ENCODE peak calls at places on chromosomes 3 and 15, in eight cellular contexts. One of them, this sample, is unnamed.

GRCh38 chr3:194964809-194965208 is 279.1 kb downstream of the FAM43A start:
- DNase-seq in HepG2: no peak
- DNase-seq in Panc1: no peak
- DNase-seq in transverse colon: no peak
- DNase-seq in endothelial cell of umbilical vein: no peak
- DNase-seq in GM23338: peak
- DNase-seq in SK-N-SH: no peak
- DNase-seq in HL-60: no peak
- DNase-seq in this sample: no peak

GRCh38 chr3:160618363-160618762 is 53.0 kb upstream of the KPNA4 start:
- DNase-seq in HepG2: no peak
- DNase-seq in Panc1: no peak
- DNase-seq in transverse colon: no peak
- DNase-seq in endothelial cell of umbilical vein: no peak
- DNase-seq in GM23338: no peak
- DNase-seq in SK-N-SH: no peak
- DNase-seq in HL-60: no peak
- DNase-seq in this sample: peak

GRCh38 chr3:48681974-48682610 is 3.6 kb downstream of the NCKIPSD start:
- DNase-seq in HepG2: no peak
- DNase-seq in Panc1: no peak
- DNase-seq in transverse colon: no peak
- DNase-seq in endothelial cell of umbilical vein: no peak
- DNase-seq in GM23338: no peak
- DNase-seq in SK-N-SH: no peak
- DNase-seq in HL-60: no peak
- DNase-seq in this sample: no peak

GRCh38 chr3:136434429-136434828 is 184.3 kb downstream of the PCCB start:
- DNase-seq in HepG2: no peak
- DNase-seq in Panc1: no peak
- DNase-seq in transverse colon: no peak
- DNase-seq in endothelial cell of umbilical vein: no peak
- DNase-seq in GM23338: no peak
- DNase-seq in SK-N-SH: no peak
- DNase-seq in HL-60: no peak
- DNase-seq in this sample: no peak

GRCh38 chr3:163071684-163072083 is 1575.1 kb downstream of the OTOL1 start:
- DNase-seq in HepG2: no peak
- DNase-seq in Panc1: no peak
- DNase-seq in transverse colon: no peak
- DNase-seq in endothelial cell of umbilical vein: no peak
- DNase-seq in GM23338: no peak
- DNase-seq in SK-N-SH: no peak
- DNase-seq in HL-60: no peak
- DNase-seq in this sample: no peak

GRCh38 chr15:89784686-89784960 is 8.5 kb downstream of the MESP2 start:
- DNase-seq in HepG2: no peak
- DNase-seq in Panc1: no peak
- DNase-seq in transverse colon: no peak
- DNase-seq in endothelial cell of umbilical vein: no peak
- DNase-seq in GM23338: no peak
- DNase-seq in SK-N-SH: no peak
- DNase-seq in HL-60: no peak
- DNase-seq in this sample: no peak

GRCh38 chr3:34646911-34647465 is 848.6 kb downstream of the PDCD6IP start:
- DNase-seq in HepG2: no peak
- DNase-seq in Panc1: no peak
- DNase-seq in transverse colon: no peak
- DNase-seq in endothelial cell of umbilical vein: no peak
- DNase-seq in GM23338: no peak
- DNase-seq in SK-N-SH: no peak
- DNase-seq in HL-60: no peak
- DNase-seq in this sample: no peak

GRCh38 chr3:68876112-68876713 is 56.1 kb downstream of the TAFA4 start:
- DNase-seq in HepG2: peak
- DNase-seq in Panc1: peak
- DNase-seq in transverse colon: no peak
- DNase-seq in endothelial cell of umbilical vein: peak
- DNase-seq in GM23338: peak
- DNase-seq in SK-N-SH: peak
- DNase-seq in HL-60: peak
- DNase-seq in this sample: peak

DNA sequence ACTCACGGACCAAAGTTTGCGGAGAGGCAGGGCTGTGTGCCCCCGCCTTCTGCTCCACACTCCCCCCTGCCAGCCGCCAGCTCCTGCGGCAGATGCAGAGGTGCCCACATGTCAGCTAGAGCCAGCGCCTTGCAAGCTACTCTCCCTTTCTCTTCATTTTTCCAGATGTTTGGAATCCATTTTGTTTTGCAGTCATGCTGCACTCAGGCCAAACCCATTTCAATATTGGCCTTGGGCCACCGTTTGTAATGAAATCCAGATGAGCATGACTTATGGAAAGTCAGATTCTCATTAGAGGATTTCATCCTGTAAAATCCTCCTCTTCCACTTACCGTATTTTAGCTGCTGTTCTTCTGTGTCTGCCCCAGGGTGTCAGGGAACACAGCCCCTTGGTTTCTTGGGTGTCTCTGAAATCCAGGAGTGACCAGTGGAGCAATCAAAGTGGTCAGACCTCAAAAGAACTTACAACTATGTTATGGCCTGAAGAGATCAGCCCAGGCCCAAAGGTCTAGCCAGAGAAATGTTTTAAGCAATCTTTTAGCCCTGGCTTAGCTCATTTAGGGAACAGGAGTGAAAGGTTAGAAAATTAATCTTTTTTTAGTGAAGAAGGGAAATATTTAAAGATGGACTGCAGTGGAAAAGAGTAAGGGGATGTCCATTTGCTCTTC is 65.8 kb downstream of the AAGAB start:
- DNase-seq in HepG2: no peak
- DNase-seq in Panc1: no peak
- DNase-seq in transverse colon: no peak
- DNase-seq in endothelial cell of umbilical vein: no peak
- DNase-seq in GM23338: no peak
- DNase-seq in SK-N-SH: peak
- DNase-seq in HL-60: no peak
- DNase-seq in this sample: no peak
- H3K27ac ChIP-seq in HepG2: no peak
- H3K27ac ChIP-seq in Panc1: peak
- H3K27ac ChIP-seq in transverse colon: peak
- H3K27ac ChIP-seq in endothelial cell of umbilical vein: no peak
- H3K27ac ChIP-seq in GM23338: no peak
- H3K27ac ChIP-seq in SK-N-SH: peak
- H3K27ac ChIP-seq in HL-60: no peak
- H3K27ac ChIP-seq in this sample: peak

GRCh38 chr3:11568503-11569155 is 75.1 kb downstream of the VGLL4 start:
- DNase-seq in HepG2: no peak
- DNase-seq in Panc1: no peak
- DNase-seq in transverse colon: peak
- DNase-seq in endothelial cell of umbilical vein: peak
- DNase-seq in GM23338: no peak
- DNase-seq in SK-N-SH: no peak
- DNase-seq in HL-60: no peak
- DNase-seq in this sample: no peak
- TF ChIP-seq POLR2AphosphoS5 in HepG2: no peak
- TF ChIP-seq POLR2AphosphoS5 in Panc1: no peak
- TF ChIP-seq POLR2AphosphoS5 in transverse colon: no peak
- TF ChIP-seq POLR2AphosphoS5 in endothelial cell of umbilical vein: peak
- TF ChIP-seq POLR2AphosphoS5 in GM23338: no peak
- TF ChIP-seq POLR2AphosphoS5 in SK-N-SH: no peak
- TF ChIP-seq POLR2AphosphoS5 in HL-60: no peak
- TF ChIP-seq POLR2AphosphoS5 in this sample: no peak

DNA sequence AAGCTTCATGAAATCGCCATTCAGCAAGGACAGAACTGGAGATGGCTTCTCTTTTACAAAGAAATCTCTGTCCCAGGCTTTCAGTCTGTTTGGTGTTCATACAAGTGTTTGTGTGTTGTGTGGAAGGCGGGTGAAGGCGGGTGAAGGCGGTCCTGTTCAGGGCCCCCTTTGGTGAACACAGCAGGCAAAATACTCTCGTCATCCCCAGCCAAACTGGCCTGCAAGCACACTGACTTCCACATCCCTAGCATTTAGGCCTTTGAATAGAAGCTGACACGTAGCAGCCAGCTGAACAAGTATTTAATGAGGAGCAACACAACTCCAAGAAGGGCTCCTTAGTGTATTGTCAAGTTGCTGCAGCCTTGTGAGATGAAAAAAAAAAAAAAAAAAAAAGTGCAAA is 74.4 kb downstream of the TGFBR2 start:
- DNase-seq in HepG2: no peak
- DNase-seq in Panc1: no peak
- DNase-seq in transverse colon: no peak
- DNase-seq in endothelial cell of umbilical vein: peak
- DNase-seq in GM23338: no peak
- DNase-seq in SK-N-SH: peak
- DNase-seq in HL-60: no peak
- DNase-seq in this sample: no peak
- H3K27ac ChIP-seq in HepG2: no peak
- H3K27ac ChIP-seq in Panc1: peak
- H3K27ac ChIP-seq in transverse colon: peak
- H3K27ac ChIP-seq in endothelial cell of umbilical vein: peak
- H3K27ac ChIP-seq in GM23338: peak
- H3K27ac ChIP-seq in SK-N-SH: peak
- H3K27ac ChIP-seq in HL-60: no peak
- H3K27ac ChIP-seq in this sample: no peak

GRCh38 chr15:25850154-25851111 is 12.7 kb downstream of the ATP10A start:
- DNase-seq in HepG2: peak
- DNase-seq in Panc1: peak
- DNase-seq in transverse colon: peak
- DNase-seq in endothelial cell of umbilical vein: no peak
- DNase-seq in GM23338: peak
- DNase-seq in SK-N-SH: peak
- DNase-seq in HL-60: no peak
- DNase-seq in this sample: peak
- TF ChIP-seq POLR2AphosphoS5 in HepG2: no peak
- TF ChIP-seq POLR2AphosphoS5 in Panc1: no peak
- TF ChIP-seq POLR2AphosphoS5 in transverse colon: peak
- TF ChIP-seq POLR2AphosphoS5 in endothelial cell of umbilical vein: no peak
- TF ChIP-seq POLR2AphosphoS5 in GM23338: no peak
- TF ChIP-seq POLR2AphosphoS5 in SK-N-SH: no peak
- TF ChIP-seq POLR2AphosphoS5 in HL-60: no peak
- TF ChIP-seq POLR2AphosphoS5 in this sample: no peak

DNA sequence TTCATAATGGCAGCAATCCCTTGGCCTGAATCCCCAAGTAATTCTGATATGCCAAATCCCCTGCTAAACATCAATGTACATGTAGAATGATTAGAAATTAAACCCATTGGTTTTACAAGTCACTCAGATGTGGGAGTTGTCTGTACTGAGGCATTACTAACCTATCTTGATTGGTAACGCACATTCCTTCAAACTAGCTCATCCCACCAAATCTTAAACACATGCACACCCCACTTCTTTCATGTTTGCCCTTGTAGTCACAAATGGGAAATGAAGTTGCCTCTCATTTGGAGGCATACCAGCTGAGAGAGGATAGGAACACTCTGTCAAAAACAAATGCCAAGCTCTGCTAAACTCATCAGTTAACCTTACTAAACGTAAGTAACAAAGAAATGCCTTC is 29.1 kb upstream of the MAN2C1 start:
- DNase-seq in HepG2: no peak
- DNase-seq in Panc1: no peak
- DNase-seq in transverse colon: no peak
- DNase-seq in endothelial cell of umbilical vein: no peak
- DNase-seq in GM23338: no peak
- DNase-seq in SK-N-SH: no peak
- DNase-seq in HL-60: no peak
- DNase-seq in this sample: no peak
- H3K27ac ChIP-seq in HepG2: no peak
- H3K27ac ChIP-seq in Panc1: no peak
- H3K27ac ChIP-seq in transverse colon: no peak
- H3K27ac ChIP-seq in endothelial cell of umbilical vein: no peak
- H3K27ac ChIP-seq in GM23338: peak
- H3K27ac ChIP-seq in SK-N-SH: no peak
- H3K27ac ChIP-seq in HL-60: no peak
- H3K27ac ChIP-seq in this sample: no peak

GRCh38 chr15:74798388-74799254 is 14.0 kb upstream of the LMAN1L start:
- DNase-seq in HepG2: no peak
- DNase-seq in Panc1: no peak
- DNase-seq in transverse colon: peak
- DNase-seq in endothelial cell of umbilical vein: no peak
- DNase-seq in GM23338: no peak
- DNase-seq in SK-N-SH: no peak
- DNase-seq in HL-60: no peak
- DNase-seq in this sample: peak

GRCh38 chr15:74801311-74801997 is 11.2 kb upstream of the LMAN1L start:
- DNase-seq in HepG2: no peak
- DNase-seq in Panc1: no peak
- DNase-seq in transverse colon: no peak
- DNase-seq in endothelial cell of umbilical vein: no peak
- DNase-seq in GM23338: no peak
- DNase-seq in SK-N-SH: no peak
- DNase-seq in HL-60: no peak
- DNase-seq in this sample: no peak

GRCh38 chr15:74799255-74799842 is 13.3 kb upstream of the LMAN1L start:
- DNase-seq in HepG2: no peak
- DNase-seq in Panc1: no peak
- DNase-seq in transverse colon: no peak
- DNase-seq in endothelial cell of umbilical vein: no peak
- DNase-seq in GM23338: no peak
- DNase-seq in SK-N-SH: no peak
- DNase-seq in HL-60: peak
- DNase-seq in this sample: no peak

GRCh38 chr15:74800559-74801094 is 12.0 kb upstream of the LMAN1L start:
- DNase-seq in HepG2: no peak
- DNase-seq in Panc1: no peak
- DNase-seq in transverse colon: no peak
- DNase-seq in endothelial cell of umbilical vein: no peak
- DNase-seq in GM23338: no peak
- DNase-seq in SK-N-SH: no peak
- DNase-seq in HL-60: peak
- DNase-seq in this sample: no peak

DNA sequence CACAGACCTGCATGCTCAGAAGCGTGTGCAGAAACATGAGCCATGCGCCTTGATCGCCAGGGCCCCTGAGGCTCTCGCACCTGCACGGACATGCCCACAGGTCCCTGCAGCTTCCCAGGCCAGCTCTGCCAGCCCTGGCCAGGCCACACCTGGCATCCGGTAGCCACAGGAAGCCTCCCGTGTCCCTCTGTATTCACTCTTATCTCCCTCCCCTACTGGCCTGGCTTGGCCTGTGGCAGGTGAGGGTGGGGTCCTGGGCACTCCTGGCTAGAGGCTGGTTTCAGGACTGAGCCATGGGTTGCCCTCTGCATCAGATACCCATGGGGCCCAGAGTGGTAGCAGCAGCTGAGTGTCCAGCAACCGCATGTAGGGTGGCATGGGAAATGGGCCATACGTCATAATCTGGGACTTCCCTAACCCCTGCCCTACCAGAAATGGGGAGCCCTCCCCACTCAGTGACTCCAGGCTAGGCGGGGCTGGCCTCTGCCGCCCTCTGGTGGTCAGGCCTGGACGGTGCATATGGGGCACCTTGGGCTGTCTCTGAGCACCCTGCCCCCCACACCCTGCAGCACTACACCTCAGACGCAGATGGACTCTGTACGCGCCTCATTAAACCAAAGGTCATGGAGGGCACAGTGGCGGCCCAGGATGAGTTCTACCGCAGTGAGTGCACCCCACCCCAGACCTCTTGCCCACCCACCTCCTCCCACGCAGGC is 12.6 kb upstream of the LMAN1L start:
- DNase-seq in HepG2: peak
- DNase-seq in Panc1: peak
- DNase-seq in transverse colon: peak
- DNase-seq in endothelial cell of umbilical vein: peak
- DNase-seq in GM23338: peak
- DNase-seq in SK-N-SH: peak
- DNase-seq in HL-60: peak
- DNase-seq in this sample: peak
- TF ChIP-seq POLR2AphosphoS5 in HepG2: no peak
- TF ChIP-seq POLR2AphosphoS5 in Panc1: no peak
- TF ChIP-seq POLR2AphosphoS5 in transverse colon: peak
- TF ChIP-seq POLR2AphosphoS5 in endothelial cell of umbilical vein: no peak
- TF ChIP-seq POLR2AphosphoS5 in GM23338: no peak
- TF ChIP-seq POLR2AphosphoS5 in SK-N-SH: no peak
- TF ChIP-seq POLR2AphosphoS5 in HL-60: peak
- TF ChIP-seq POLR2AphosphoS5 in this sample: peak